ENCODE peak calls at places on chromosomes 12 and 14, in five cellular contexts. One of them, this sample, is unnamed.

GRCh38 chr14:22411398-22411797 is 177.6 kb downstream of the DAD1 start:
- DNase-seq in stimulated activated CD8-positive, alpha-beta memory T cell treated with anti-CD3 and anti-CD28 coated beads, Interleukin-4, amount 100 ng/mL, for 1 hour: no peak
- DNase-seq in HT-29: no peak
- DNase-seq in NCI-H2107: no peak
- DNase-seq in left ventricle myocardium inferior: no peak
- DNase-seq in this sample: no peak

GRCh38 chr14:77240336-77240915 is 30.6 kb downstream of the NGB start:
- DNase-seq in NCI-H2107: no peak
- DNase-seq in left ventricle myocardium inferior: no peak
- DNase-seq in HT-29: no peak
- DNase-seq in stimulated activated CD8-positive, alpha-beta memory T cell treated with anti-CD3 and anti-CD28 coated beads, Interleukin-4, amount 100 ng/mL, for 1 hour: no peak
- DNase-seq in this sample: no peak

GRCh38 chr12:48037267-48037915 is 33.1 kb upstream of the COL2A1 start:
- DNase-seq in NCI-H2107: no peak
- DNase-seq in stimulated activated CD8-positive, alpha-beta memory T cell treated with anti-CD3 and anti-CD28 coated beads, Interleukin-4, amount 100 ng/mL, for 1 hour: no peak
- DNase-seq in HT-29: no peak
- DNase-seq in left ventricle myocardium inferior: no peak
- DNase-seq in this sample: no peak

GRCh38 chr14:105061428-105062047 is 3.7 kb downstream of the GPR132 start:
- DNase-seq in HT-29: no peak
- DNase-seq in NCI-H2107: no peak
- DNase-seq in left ventricle myocardium inferior: peak; percentile 70
- DNase-seq in stimulated activated CD8-positive, alpha-beta memory T cell treated with anti-CD3 and anti-CD28 coated beads, Interleukin-4, amount 100 ng/mL, for 1 hour: no peak
- DNase-seq in this sample: no peak

GRCh38 chr12:121209221-121209620 is 708 bp upstream of the P2RX4 start:
- DNase-seq in HT-29: no peak
- DNase-seq in NCI-H2107: no peak
- DNase-seq in left ventricle myocardium inferior: no peak
- DNase-seq in stimulated activated CD8-positive, alpha-beta memory T cell treated with anti-CD3 and anti-CD28 coated beads, Interleukin-4, amount 100 ng/mL, for 1 hour: no peak
- DNase-seq in this sample: no peak

GRCh38 chr12:64007853-64008252 is 163.4 kb downstream of the SRGAP1 start:
- DNase-seq in NCI-H2107: no peak
- DNase-seq in stimulated activated CD8-positive, alpha-beta memory T cell treated with anti-CD3 and anti-CD28 coated beads, Interleukin-4, amount 100 ng/mL, for 1 hour: no peak
- DNase-seq in HT-29: no peak
- DNase-seq in left ventricle myocardium inferior: no peak
- DNase-seq in this sample: no peak

GRCh38 chr12:98397323-98398105 is 117.9 kb upstream of the TMPO start:
- DNase-seq in HT-29: peak; percentile 90
- DNase-seq in stimulated activated CD8-positive, alpha-beta memory T cell treated with anti-CD3 and anti-CD28 coated beads, Interleukin-4, amount 100 ng/mL, for 1 hour: peak; percentile 34
- DNase-seq in left ventricle myocardium inferior: peak; percentile 74
- DNase-seq in NCI-H2107: peak; percentile 81
- DNase-seq in this sample: no peak

GRCh38 chr14:45787167-45787566 is 534.2 kb upstream of the MIS18BP1 start:
- DNase-seq in left ventricle myocardium inferior: no peak
- DNase-seq in NCI-H2107: no peak
- DNase-seq in HT-29: no peak
- DNase-seq in stimulated activated CD8-positive, alpha-beta memory T cell treated with anti-CD3 and anti-CD28 coated beads, Interleukin-4, amount 100 ng/mL, for 1 hour: no peak
- DNase-seq in this sample: no peak

GRCh38 chr12:401235-402126 is at the start of gene CCDC77:
- DNase-seq in HT-29: peak; percentile 93
- DNase-seq in stimulated activated CD8-positive, alpha-beta memory T cell treated with anti-CD3 and anti-CD28 coated beads, Interleukin-4, amount 100 ng/mL, for 1 hour: peak; percentile 67
- DNase-seq in NCI-H2107: no peak
- DNase-seq in left ventricle myocardium inferior: peak; percentile 89
- DNase-seq in this sample: peak; percentile 96

GRCh38 chr14:33914676-33915516 is 36.0 kb downstream of the EGLN3 start:
- DNase-seq in HT-29: peak; percentile 80
- DNase-seq in left ventricle myocardium inferior: no peak
- DNase-seq in stimulated activated CD8-positive, alpha-beta memory T cell treated with anti-CD3 and anti-CD28 coated beads, Interleukin-4, amount 100 ng/mL, for 1 hour: no peak
- DNase-seq in NCI-H2107: no peak
- DNase-seq in this sample: no peak

GRCh38 chr12:119071638-119072231 is 90.4 kb downstream of the SRRM4 start:
- DNase-seq in HT-29: no peak
- DNase-seq in left ventricle myocardium inferior: no peak
- DNase-seq in NCI-H2107: no peak
- DNase-seq in stimulated activated CD8-positive, alpha-beta memory T cell treated with anti-CD3 and anti-CD28 coated beads, Interleukin-4, amount 100 ng/mL, for 1 hour: no peak
- DNase-seq in this sample: no peak